ENCODE peak calls at places on chromosomes 4 and X, in eight cellular contexts. U, A, Z, F, L, B, X and S are unnamed samples.

GRCh38 chr4:133624744-133625143 is 475.6 kb downstream of the PCDH10 start:
- DNase-seq in B (no peak), X (no peak), L (no peak), U (no peak), F (no peak), A (no peak), Z (no peak), S (no peak)

GRCh38 chr4:78659264-78659663 is 107.7 kb downstream of the ANXA3 start:
- DNase-seq in B (no peak), Z (no peak), F (no peak), X (no peak), L (no peak), U (no peak), A (no peak), S (no peak)

GRCh38 chr4:172356002-172356401 is 542.8 kb downstream of the GALNTL6 start:
- DNase-seq in Z (no peak), X (no peak), U (no peak), L (no peak), A (no peak), F (no peak), B (peak; percentile 12), S (no peak)

GRCh38 chr4:61545902-61546498 is 345.9 kb downstream of the ADGRL3 start:
- DNase-seq in A (no peak), B (no peak), Z (no peak), F (no peak), U (no peak), X (no peak), L (no peak), S (no peak)

GRCh38 chr4:88352062-88352461 is 26.6 kb upstream of the HERC6 start:
- DNase-seq in A (no peak), B (peak; percentile 60), U (no peak), X (no peak), F (no peak), L (no peak), Z (no peak), S (no peak)

GRCh38 chr4:156185514-156185913 is 231.8 kb upstream of the CTSO start:
- DNase-seq in A (no peak), F (no peak), L (no peak), B (no peak), Z (no peak), U (no peak), X (no peak), S (no peak)

GRCh38 chr4:40608628-40609027 is 21.0 kb downstream of the RBM47 start:
- DNase-seq in Z (no peak), A (no peak), L (no peak), X (no peak), F (no peak), B (no peak), U (no peak), S (no peak)

GRCh38 chrX:131845771-131846170 is 177.3 kb upstream of the STK26 start:
- DNase-seq in L (no peak), X (no peak), B (no peak), Z (no peak), F (no peak), U (no peak), A (no peak), S (no peak)

GRCh38 chr4:139675156-139675555 is 9.5 kb downstream of the MGST2 start:
- DNase-seq in B (no peak), Z (no peak), X (no peak), A (no peak), L (no peak), U (no peak), F (no peak), S (no peak)

GRCh38 chr4:156118821-156119220 is 165.2 kb upstream of the CTSO start:
- DNase-seq in X (no peak), F (no peak), L (no peak), U (no peak), B (no peak), A (no peak), Z (no peak), S (no peak)

GRCh38 chr4:163663454-163664225 is 169.2 kb downstream of the TMA16 start:
- DNase-seq in X (no peak), L (no peak), U (no peak), A (no peak), B (no peak), F (no peak), Z (no peak), S (no peak)

GRCh38 chr4:78956979-78957378 is 17.7 kb upstream of the PAQR3 start:
- DNase-seq in F (no peak), Z (no peak), B (no peak), L (no peak), X (no peak), U (no peak), A (no peak), S (no peak)

GRCh38 chr4:39083164-39083563 is 21.1 kb downstream of the KLHL5 start:
- DNase-seq in B (no peak), L (no peak), A (no peak), X (no peak), U (no peak), Z (no peak), F (no peak), S (no peak)

GRCh38 chr4:111641813-111642579 is 503.3 kb upstream of the FAM241A start:
- DNase-seq in U (peak; percentile 55), L (no peak), X (no peak), A (peak; percentile 63), B (peak; percentile 55), Z (peak; percentile 60), F (peak; percentile 64), S (no peak)

GRCh38 chr4:52105276-52105675 is 54.2 kb downstream of the SPATA18 start:
- DNase-seq in A (no peak), B (no peak), U (no peak), L (no peak), F (no peak), X (no peak), Z (no peak), S (no peak)

GRCh38 chr4:188374870-188375269 is 235.6 kb downstream of the TRIML1 start:
- DNase-seq in F (no peak), B (no peak), A (no peak), U (peak; percentile 35), L (no peak), Z (no peak), X (no peak), S (no peak)

GRCh38 chr4:166044871-166045270 is 171.8 kb downstream of the TLL1 start:
- DNase-seq in Z (no peak), F (no peak), B (no peak), L (no peak), X (no peak), U (no peak), A (no peak), S (no peak)

DNA sequence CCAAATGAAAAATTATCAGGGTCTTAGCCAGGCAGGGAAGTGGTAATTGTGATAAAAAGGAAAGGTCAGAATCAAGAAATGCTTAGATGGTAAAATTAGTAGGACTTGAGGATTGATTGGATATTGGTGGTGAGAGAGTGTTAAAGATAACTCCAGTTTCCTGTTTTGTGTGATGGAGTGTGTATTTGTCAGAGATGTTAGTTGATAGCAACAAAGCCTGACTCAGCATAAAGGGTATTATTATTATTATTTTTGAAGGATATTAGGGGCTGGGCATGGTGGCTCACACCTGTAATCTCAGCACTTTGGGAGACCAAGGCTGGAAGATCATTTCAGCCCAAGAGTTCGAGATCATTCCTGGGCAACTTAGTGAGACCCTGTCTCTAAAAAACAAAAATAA is 23.6 kb upstream of the OGT start:
- DNase-seq in X (no peak), A (no peak), U (no peak), B (no peak), L (no peak), Z (no peak), F (no peak), S (no peak)
- H3K27me3 ChIP-seq in X (no peaks in the 10 kb centered on the region), A (no peaks in the 10 kb centered on the region), U (no peaks in the 10 kb centered on the region), B (no peaks in the 10 kb centered on the region), L (no peaks in the 10 kb centered on the region), Z (no peaks in the 10 kb centered on the region), F (no peaks in the 10 kb centered on the region), S (peaks cover 54% of the 10 kb centered on the region)

DNA sequence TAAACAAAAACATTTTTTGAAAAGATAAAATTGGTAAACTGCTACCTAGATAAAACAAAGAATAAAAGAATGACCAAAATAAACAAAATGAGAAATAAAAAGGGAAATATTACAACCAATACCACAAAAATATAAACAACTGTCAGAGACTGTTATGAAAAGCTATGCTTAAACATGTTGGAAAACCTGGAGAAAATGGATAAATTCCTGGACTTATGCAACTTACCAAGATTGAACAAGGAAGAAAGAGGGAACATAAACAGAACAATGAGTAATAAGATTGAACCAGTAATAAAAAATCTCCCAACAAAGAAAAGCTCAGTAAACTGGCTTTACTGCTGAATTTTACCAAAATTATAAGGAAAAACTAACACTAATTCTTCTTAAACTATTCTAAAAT is 518.7 kb downstream of the GRXCR1 start:
- DNase-seq in U (no peak), L (no peak), A (no peak), Z (no peak), X (no peak), B (no peak), F (peak; percentile 51), S (no peak)
- H3K4me3 ChIP-seq in U (no peak overlapping the region), L (no peak overlapping the region), A (no peak overlapping the region), Z (no peak overlapping the region), X (no peak overlapping the region), B (no peak overlapping the region), F (no peak overlapping the region), S (no peak overlapping the region)

GRCh38 chr4:72567821-72568620 is 1.0 kb downstream of the ADAMTS3 start:
- DNase-seq in Z (peak; percentile 38), U (peak; percentile 81), F (peak; percentile 44), B (peak; percentile 17), X (peak; percentile 92), A (peak; percentile 5), L (no peak), S (peak; percentile 56)

GRCh38 chr4:72567036-72567435 is 2.0 kb downstream of the ADAMTS3 start:
- DNase-seq in A (no peak), U (no peak), B (no peak), L (no peak), X (no peak), Z (no peak), F (no peak), S (no peak)

GRCh38 chr4:72571337-72571736 is 2.3 kb upstream of the ADAMTS3 start:
- DNase-seq in B (no peak), X (no peak), U (no peak), L (no peak), Z (no peak), A (no peak), F (no peak), S (no peak)

GRCh38 chr4:72569719-72570235 is 756 bp upstream of the ADAMTS3 start:
- DNase-seq in Z (peak; percentile 8), X (no peak), A (no peak), F (no peak), L (no peak), B (no peak), U (no peak), S (no peak)

GRCh38 chr4:72568959-72569718 is at the start of gene ADAMTS3:
- DNase-seq in B (no peak), A (no peak), F (peak; percentile 15), Z (peak; percentile 35), U (peak; percentile 54), X (peak; percentile 86), L (no peak), S (no peak)
- H3K27me3 ChIP-seq in B (peaks cover 2% of the 10 kb centered on the region), A (peaks cover 17% of the 10 kb centered on the region), F (peaks cover 3% of the 10 kb centered on the region), Z (no peaks in the 10 kb centered on the region), U (no peaks in the 10 kb centered on the region), X (no peaks in the 10 kb centered on the region), L (peaks cover 9% of the 10 kb centered on the region), S (no peaks in the 10 kb centered on the region)

DNA sequence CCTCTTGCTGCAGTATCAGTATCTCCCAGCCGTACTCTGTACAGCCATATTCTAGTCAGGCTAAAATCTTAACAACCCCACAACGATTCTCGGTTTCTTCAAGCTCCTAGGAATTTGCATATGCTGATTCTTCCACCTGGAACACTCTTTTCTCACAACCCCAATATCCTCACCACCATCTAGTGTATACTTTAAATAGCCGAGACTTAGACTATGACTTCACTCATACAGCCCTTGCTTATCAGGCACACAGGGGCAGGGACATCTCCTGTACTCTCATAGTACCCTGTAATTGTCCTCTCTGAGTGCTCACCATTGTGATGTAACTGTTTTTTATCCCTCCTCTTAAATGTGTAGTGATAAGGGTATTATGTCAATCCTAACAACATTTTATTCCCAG is 2126.4 kb upstream of the TENM3 start:
- DNase-seq in B (no peak), F (no peak), X (no peak), L (no peak), U (no peak), A (no peak), Z (no peak), S (no peak)
- H3K4me3 ChIP-seq in B (no peak overlapping the region), F (no peak overlapping the region), X (no peak overlapping the region), L (no peak overlapping the region), U (no peak overlapping the region), A (no peak overlapping the region), Z (no peak overlapping the region), S (no peak overlapping the region)